ENCODE peak calls at places on chromosome 1, in seven cellular contexts. One of them, this sample, is unnamed.

GRCh38 chr1:24727490-24728214 is 17.6 kb upstream of the CLIC4 start:
- DNase-seq in WTC11: no peak
- DNase-seq in breast epithelium: no peak
- DNase-seq in RWPE2: no peak
- DNase-seq in body of pancreas: peak
- DNase-seq in heart right ventricle: peak
- DNase-seq in astrocyte of the spinal cord: peak
- DNase-seq in this sample: peak

GRCh38 chr1:28518745-28519341 is 13.0 kb downstream of the RCC1 start:
- DNase-seq in WTC11: no peak
- DNase-seq in breast epithelium: no peak
- DNase-seq in RWPE2: no peak
- DNase-seq in body of pancreas: no peak
- DNase-seq in heart right ventricle: no peak
- DNase-seq in astrocyte of the spinal cord: no peak
- DNase-seq in this sample: peak

GRCh38 chr1:25771246-25772114 is 28.5 kb upstream of the SELENON start:
- DNase-seq in WTC11: peak
- DNase-seq in breast epithelium: no peak
- DNase-seq in RWPE2: no peak
- DNase-seq in body of pancreas: peak
- DNase-seq in heart right ventricle: peak
- DNase-seq in astrocyte of the spinal cord: no peak
- DNase-seq in this sample: peak

GRCh38 chr1:245154429-245155185 is at the start of gene KIF26B:
- DNase-seq in WTC11: peak
- DNase-seq in breast epithelium: no peak
- DNase-seq in RWPE2: no peak
- DNase-seq in body of pancreas: no peak
- DNase-seq in heart right ventricle: peak
- DNase-seq in astrocyte of the spinal cord: peak
- DNase-seq in this sample: peak

GRCh38 chr1:64513557-64513956 is 43.6 kb downstream of the CACHD1 start:
- DNase-seq in WTC11: no peak
- DNase-seq in breast epithelium: no peak
- DNase-seq in RWPE2: no peak
- DNase-seq in body of pancreas: no peak
- DNase-seq in heart right ventricle: no peak
- DNase-seq in astrocyte of the spinal cord: no peak
- DNase-seq in this sample: no peak

GRCh38 chr1:194024659-194025058 is 838.2 kb upstream of the B3GALT2 start:
- DNase-seq in WTC11: no peak
- DNase-seq in breast epithelium: no peak
- DNase-seq in RWPE2: no peak
- DNase-seq in body of pancreas: no peak
- DNase-seq in heart right ventricle: no peak
- DNase-seq in astrocyte of the spinal cord: peak
- DNase-seq in this sample: peak

GRCh38 chr1:58764294-58764978 is 19.4 kb downstream of the JUN start:
- DNase-seq in WTC11: no peak
- DNase-seq in breast epithelium: no peak
- DNase-seq in RWPE2: no peak
- DNase-seq in body of pancreas: no peak
- DNase-seq in heart right ventricle: no peak
- DNase-seq in astrocyte of the spinal cord: peak
- DNase-seq in this sample: peak

GRCh38 chr1:161198877-161199431 is at the start of gene ADAMTS4:
- DNase-seq in WTC11: peak
- DNase-seq in breast epithelium: no peak
- DNase-seq in RWPE2: no peak
- DNase-seq in body of pancreas: peak
- DNase-seq in heart right ventricle: peak
- DNase-seq in astrocyte of the spinal cord: peak
- DNase-seq in this sample: peak

GRCh38 chr1:228778466-228778865 is 43.2 kb downstream of the RHOU start:
- DNase-seq in WTC11: no peak
- DNase-seq in breast epithelium: no peak
- DNase-seq in RWPE2: no peak
- DNase-seq in body of pancreas: no peak
- DNase-seq in heart right ventricle: no peak
- DNase-seq in astrocyte of the spinal cord: no peak
- DNase-seq in this sample: no peak

GRCh38 chr1:8097908-8098307 is 71.8 kb upstream of the ERRFI1 start:
- DNase-seq in WTC11: no peak
- DNase-seq in breast epithelium: no peak
- DNase-seq in RWPE2: no peak
- DNase-seq in body of pancreas: no peak
- DNase-seq in heart right ventricle: no peak
- DNase-seq in astrocyte of the spinal cord: no peak
- DNase-seq in this sample: no peak

GRCh38 chr1:21924503-21925005 is 12.6 kb downstream of the HSPG2 start:
- DNase-seq in WTC11: no peak
- DNase-seq in breast epithelium: no peak
- DNase-seq in RWPE2: no peak
- DNase-seq in body of pancreas: peak
- DNase-seq in heart right ventricle: no peak
- DNase-seq in astrocyte of the spinal cord: no peak
- DNase-seq in this sample: peak

GRCh38 chr1:198597690-198598430 is 41.0 kb upstream of the PTPRC start:
- DNase-seq in WTC11: no peak
- DNase-seq in breast epithelium: no peak
- DNase-seq in RWPE2: no peak
- DNase-seq in body of pancreas: no peak
- DNase-seq in heart right ventricle: no peak
- DNase-seq in astrocyte of the spinal cord: no peak
- DNase-seq in this sample: no peak

GRCh38 chr1:205091043-205091740 is 6.9 kb upstream of the TMEM81 start:
- DNase-seq in WTC11: no peak
- DNase-seq in breast epithelium: no peak
- DNase-seq in RWPE2: no peak
- DNase-seq in body of pancreas: no peak
- DNase-seq in heart right ventricle: no peak
- DNase-seq in astrocyte of the spinal cord: no peak
- DNase-seq in this sample: peak

GRCh38 chr1:62325076-62325475 is 5.8 kb upstream of the KANK4 start:
- DNase-seq in WTC11: no peak
- DNase-seq in breast epithelium: no peak
- DNase-seq in RWPE2: peak
- DNase-seq in body of pancreas: no peak
- DNase-seq in heart right ventricle: no peak
- DNase-seq in astrocyte of the spinal cord: peak
- DNase-seq in this sample: peak

GRCh38 chr1:169309178-169310166 is 58.1 kb downstream of the NME7 start:
- DNase-seq in WTC11: no peak
- DNase-seq in breast epithelium: no peak
- DNase-seq in RWPE2: no peak
- DNase-seq in body of pancreas: no peak
- DNase-seq in heart right ventricle: no peak
- DNase-seq in astrocyte of the spinal cord: no peak
- DNase-seq in this sample: no peak

DNA sequence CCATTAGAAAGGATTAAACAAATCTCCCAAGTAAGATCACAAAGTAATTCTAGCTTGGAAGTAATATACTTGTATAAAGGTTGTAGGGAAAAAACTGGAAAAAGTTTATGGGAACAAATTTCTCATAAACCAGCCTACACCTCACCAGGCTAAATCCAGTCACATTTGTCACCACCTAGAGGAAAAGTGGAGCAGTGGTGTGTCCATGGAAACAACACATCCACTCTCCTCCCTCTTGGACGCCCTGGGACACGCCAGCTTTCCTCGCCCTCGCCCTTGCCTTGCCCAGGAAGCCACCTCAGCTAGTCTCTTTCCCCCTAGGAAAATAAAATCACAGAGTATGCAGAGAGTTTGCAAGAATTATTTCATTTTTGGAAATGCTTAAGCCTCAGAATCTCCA is 2.2 kb downstream of the PALMD start:
- DNase-seq in WTC11: peak
- DNase-seq in breast epithelium: no peak
- DNase-seq in RWPE2: no peak
- DNase-seq in body of pancreas: peak
- DNase-seq in heart right ventricle: peak
- DNase-seq in astrocyte of the spinal cord: no peak
- DNase-seq in this sample: peak
- TF ChIP-seq CTCF in WTC11: no peak
- TF ChIP-seq CTCF in breast epithelium: no peak
- TF ChIP-seq CTCF in RWPE2: peak
- TF ChIP-seq CTCF in body of pancreas: no peak
- TF ChIP-seq CTCF in heart right ventricle: peak
- TF ChIP-seq CTCF in astrocyte of the spinal cord: peak
- TF ChIP-seq CTCF in this sample: peak

DNA sequence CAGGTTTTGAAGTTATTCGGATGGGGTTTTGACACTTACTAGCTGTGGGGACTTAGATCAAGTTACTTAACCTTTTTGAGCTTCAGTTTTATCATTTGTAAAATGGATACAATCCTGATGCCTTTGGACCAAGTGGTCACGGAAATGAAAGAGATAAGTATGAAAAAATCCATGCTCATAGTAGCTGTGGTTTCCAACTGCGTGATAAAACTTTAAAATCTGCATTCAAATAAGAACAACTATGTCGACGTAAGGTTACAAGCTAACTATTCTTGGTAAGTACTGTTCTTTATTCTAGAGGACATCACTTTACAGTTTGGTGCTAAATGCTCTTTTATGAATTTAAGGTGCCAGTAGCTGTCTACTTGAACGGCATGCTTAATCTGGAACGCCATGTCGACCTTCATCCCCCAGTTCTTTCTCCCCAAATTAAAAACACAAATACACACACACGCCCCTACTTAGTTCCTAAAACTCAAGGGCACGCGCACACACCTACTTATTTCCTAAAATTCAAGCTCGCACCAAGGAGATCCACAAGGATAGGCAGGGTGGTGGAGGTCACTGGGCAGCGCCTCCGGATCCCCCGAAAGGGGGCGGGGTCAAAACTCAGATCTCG is 476 bp upstream of the NFYC start:
- DNase-seq in WTC11: no peak
- DNase-seq in breast epithelium: no peak
- DNase-seq in RWPE2: no peak
- DNase-seq in body of pancreas: no peak
- DNase-seq in heart right ventricle: no peak
- DNase-seq in astrocyte of the spinal cord: no peak
- DNase-seq in this sample: no peak
- TF ChIP-seq CTCF in WTC11: no peak
- TF ChIP-seq CTCF in breast epithelium: no peak
- TF ChIP-seq CTCF in RWPE2: no peak
- TF ChIP-seq CTCF in body of pancreas: no peak
- TF ChIP-seq CTCF in heart right ventricle: peak
- TF ChIP-seq CTCF in astrocyte of the spinal cord: no peak
- TF ChIP-seq CTCF in this sample: no peak

DNA sequence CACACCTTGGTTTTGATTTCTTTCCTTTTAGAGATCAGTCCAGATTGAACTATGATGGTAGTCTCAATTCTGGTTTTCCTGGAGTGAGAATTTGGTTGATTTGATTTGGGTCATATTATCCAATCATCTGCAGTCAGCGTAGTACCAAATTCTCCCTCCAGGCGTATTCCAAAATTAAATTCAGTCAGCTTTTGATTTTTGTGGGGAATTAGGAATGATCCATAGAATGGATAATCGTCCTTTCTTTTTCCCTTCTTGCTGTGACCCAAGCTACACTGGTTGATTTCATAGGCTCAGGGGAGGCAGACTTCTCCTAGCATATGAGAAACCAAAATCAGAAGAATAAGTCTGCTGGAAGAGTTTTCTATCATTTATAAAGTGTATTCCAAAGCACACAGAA is 4.9 kb downstream of the PRCC start:
- DNase-seq in WTC11: no peak
- DNase-seq in breast epithelium: no peak
- DNase-seq in RWPE2: no peak
- DNase-seq in body of pancreas: no peak
- DNase-seq in heart right ventricle: no peak
- DNase-seq in astrocyte of the spinal cord: no peak
- DNase-seq in this sample: no peak
- TF ChIP-seq CTCF in WTC11: no peak
- TF ChIP-seq CTCF in breast epithelium: no peak
- TF ChIP-seq CTCF in RWPE2: no peak
- TF ChIP-seq CTCF in body of pancreas: no peak
- TF ChIP-seq CTCF in heart right ventricle: no peak
- TF ChIP-seq CTCF in astrocyte of the spinal cord: peak
- TF ChIP-seq CTCF in this sample: no peak

GRCh38 chr1:202213361-202214088 is 19.9 kb downstream of the LGR6 start:
- DNase-seq in WTC11: peak
- DNase-seq in breast epithelium: no peak
- DNase-seq in RWPE2: no peak
- DNase-seq in body of pancreas: no peak
- DNase-seq in heart right ventricle: no peak
- DNase-seq in astrocyte of the spinal cord: no peak
- DNase-seq in this sample: no peak
- TF ChIP-seq CTCF in WTC11: no peak
- TF ChIP-seq CTCF in breast epithelium: no peak
- TF ChIP-seq CTCF in RWPE2: peak
- TF ChIP-seq CTCF in body of pancreas: no peak
- TF ChIP-seq CTCF in heart right ventricle: no peak
- TF ChIP-seq CTCF in astrocyte of the spinal cord: peak
- TF ChIP-seq CTCF in this sample: no peak

DNA sequence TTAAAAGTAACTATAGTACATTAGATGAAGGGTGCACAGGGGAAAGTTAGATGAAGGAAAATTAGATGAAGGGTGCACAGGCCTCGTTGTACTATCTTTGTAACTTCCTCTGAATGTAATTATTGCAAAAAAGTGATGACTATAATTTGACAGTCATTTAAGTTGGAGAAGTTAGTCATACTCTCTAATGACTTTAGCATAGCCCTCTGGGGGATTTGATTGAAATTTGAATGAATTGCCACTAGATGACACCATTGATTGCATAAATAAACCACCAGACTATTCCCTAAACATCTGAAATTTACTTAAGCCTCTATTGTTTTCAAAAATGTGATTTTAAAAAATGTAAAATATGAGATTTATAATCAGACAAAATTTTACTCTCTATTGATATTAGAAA is 102.6 kb downstream of the TPR start:
- DNase-seq in WTC11: no peak
- DNase-seq in breast epithelium: no peak
- DNase-seq in RWPE2: no peak
- DNase-seq in body of pancreas: no peak
- DNase-seq in heart right ventricle: no peak
- DNase-seq in astrocyte of the spinal cord: no peak
- DNase-seq in this sample: no peak
- TF ChIP-seq CTCF in WTC11: no peak
- TF ChIP-seq CTCF in breast epithelium: no peak
- TF ChIP-seq CTCF in RWPE2: peak
- TF ChIP-seq CTCF in body of pancreas: no peak
- TF ChIP-seq CTCF in heart right ventricle: no peak
- TF ChIP-seq CTCF in astrocyte of the spinal cord: no peak
- TF ChIP-seq CTCF in this sample: no peak

This sample was measured in cardiac fibroblast.